ENCODE peak calls at places on chromosomes 2 and 18, in seven cellular contexts. J is OCI-LY7; H is stimulated activated CD4-positive, alpha-beta T cell treated with anti-CD3 and anti-CD28 coated beads, Interleukin-2, amount 100 ng/mL, for 48 hours; K is T follicular helper cell; L is IMR-90; S is HEK293T; V is T-helper 9 cell. U is an unnamed sample.

GRCh38 chr18:41444943-41445342 is 510.1 kb upstream of the PIK3C3 start:
- DNase-seq in K (no peak), S (no peak), J (no peak), H (no peak), V (no peak), L (no peak), U (no peak)

GRCh38 chr2:12728221-12728777 is 11.6 kb downstream of the TRIB2 start:
- DNase-seq in S (no peak), H (peak), K (peak), J (peak), V (peak), L (no peak), U (peak)

GRCh38 chr18:62131305-62131909 is 55.4 kb downstream of the PIGN start:
- DNase-seq in S (peak), K (peak), J (peak), L (peak), H (peak), V (peak), U (peak)

GRCh38 chr2:64243081-64244048 is 99.1 kb upstream of the PELI1 start:
- DNase-seq in V (no peak), H (no peak), K (no peak), S (no peak), J (no peak), L (no peak), U (no peak)

GRCh38 chr18:78973357-78974083 is 6.1 kb upstream of the SALL3 start:
- DNase-seq in L (no peak), J (no peak), S (no peak), H (no peak), K (no peak), V (no peak), U (no peak)

GRCh38 chr2:42830922-42831574 is 38.7 kb upstream of the HAAO start:
- DNase-seq in J (no peak), V (no peak), H (no peak), K (no peak), L (no peak), S (no peak), U (no peak)

GRCh38 chr2:1591978-1592907 is 152.1 kb downstream of the PXDN start:
- DNase-seq in H (no peak), V (no peak), L (peak), K (no peak), S (peak), J (peak), U (no peak)

GRCh38 chr2:238895361-238895882 is 47.5 kb downstream of the TWIST2 start:
- DNase-seq in K (no peak), S (no peak), H (no peak), L (no peak), J (no peak), V (no peak), U (no peak)

GRCh38 chr2:159111346-159111922 is 143.0 kb downstream of the TANC1 start:
- DNase-seq in V (no peak), J (no peak), H (no peak), L (no peak), K (no peak), S (no peak), U (no peak)

GRCh38 chr18:22999212-22999611 is 66.1 kb downstream of the RBBP8 start:
- DNase-seq in V (no peak), H (no peak), K (no peak), L (peak), J (no peak), S (no peak), U (no peak)

GRCh38 chr2:190158798-190159434 is 96.4 kb upstream of the MSTN start:
- DNase-seq in K (no peak), S (no peak), V (no peak), J (no peak), L (no peak), H (no peak), U (no peak)

GRCh38 chr18:58937204-58937603 is 72.5 kb downstream of the ZNF532 start:
- DNase-seq in V (no peak), J (no peak), S (no peak), L (peak), H (no peak), K (no peak), U (no peak)

GRCh38 chr2:112691761-112692370 is 29.0 kb upstream of the NT5DC4 start:
- DNase-seq in J (no peak), K (no peak), L (peak), V (no peak), H (no peak), S (no peak), U (no peak)

U was measured in T-helper 17 cell.